ENCODE peak calls at places on chromosomes 4 and X, in eight cellular contexts. One of them, this sample, is unnamed.

GRCh38 chrX:13028871-13029336 is 15.5 kb downstream of the FAM9C start:
- DNase-seq in IMR-90: no peak
- DNase-seq in left lung: no peak
- DNase-seq in GM23338: peak
- DNase-seq in CD8-positive, alpha-beta memory T cell: no peak
- DNase-seq in H1: no peak
- DNase-seq in CD8-positive, alpha-beta T cell: peak
- DNase-seq in lung: no peak
- DNase-seq in this sample: no peak

GRCh38 chr4:78937837-78938236 is 1.4 kb downstream of the PAQR3 start:
- DNase-seq in IMR-90: peak
- DNase-seq in left lung: no peak
- DNase-seq in GM23338: no peak
- DNase-seq in CD8-positive, alpha-beta memory T cell: no peak
- DNase-seq in H1: no peak
- DNase-seq in CD8-positive, alpha-beta T cell: no peak
- DNase-seq in lung: no peak
- DNase-seq in this sample: no peak

GRCh38 chr4:4491396-4491893 is 50.4 kb downstream of the STX18 start:
- DNase-seq in IMR-90: no peak
- DNase-seq in left lung: no peak
- DNase-seq in GM23338: no peak
- DNase-seq in CD8-positive, alpha-beta memory T cell: no peak
- DNase-seq in H1: no peak
- DNase-seq in CD8-positive, alpha-beta T cell: no peak
- DNase-seq in lung: no peak
- DNase-seq in this sample: no peak

GRCh38 chr4:56134272-56134671 is 185.5 kb downstream of the CEP135 start:
- DNase-seq in IMR-90: peak
- DNase-seq in left lung: no peak
- DNase-seq in GM23338: peak
- DNase-seq in CD8-positive, alpha-beta memory T cell: no peak
- DNase-seq in H1: no peak
- DNase-seq in CD8-positive, alpha-beta T cell: no peak
- DNase-seq in lung: peak
- DNase-seq in this sample: no peak

GRCh38 chr4:40238700-40239548 is 42.1 kb downstream of the RHOH start:
- DNase-seq in IMR-90: no peak
- DNase-seq in left lung: peak
- DNase-seq in GM23338: peak
- DNase-seq in CD8-positive, alpha-beta memory T cell: peak
- DNase-seq in H1: no peak
- DNase-seq in CD8-positive, alpha-beta T cell: peak
- DNase-seq in lung: no peak
- DNase-seq in this sample: no peak

GRCh38 chr4:86036729-86037128 is 323.1 kb downstream of the MAPK10 start:
- DNase-seq in IMR-90: peak
- DNase-seq in left lung: no peak
- DNase-seq in GM23338: no peak
- DNase-seq in CD8-positive, alpha-beta memory T cell: no peak
- DNase-seq in H1: no peak
- DNase-seq in CD8-positive, alpha-beta T cell: no peak
- DNase-seq in lung: no peak
- DNase-seq in this sample: no peak

GRCh38 chr4:113540859-113541258 is 220.7 kb downstream of the CAMK2D start:
- DNase-seq in IMR-90: peak
- DNase-seq in left lung: no peak
- DNase-seq in GM23338: no peak
- DNase-seq in CD8-positive, alpha-beta memory T cell: no peak
- DNase-seq in H1: no peak
- DNase-seq in CD8-positive, alpha-beta T cell: no peak
- DNase-seq in lung: no peak
- DNase-seq in this sample: no peak

GRCh38 chrX:69153060-69153730 is 12.1 kb downstream of the PJA1 start:
- DNase-seq in IMR-90: peak
- DNase-seq in left lung: no peak
- DNase-seq in GM23338: peak
- DNase-seq in CD8-positive, alpha-beta memory T cell: no peak
- DNase-seq in H1: no peak
- DNase-seq in CD8-positive, alpha-beta T cell: peak
- DNase-seq in lung: no peak
- DNase-seq in this sample: peak

GRCh38 chr4:139337612-139338011 is 35.3 kb upstream of the NDUFC1 start:
- DNase-seq in IMR-90: no peak
- DNase-seq in left lung: no peak
- DNase-seq in GM23338: no peak
- DNase-seq in CD8-positive, alpha-beta memory T cell: no peak
- DNase-seq in H1: no peak
- DNase-seq in CD8-positive, alpha-beta T cell: no peak
- DNase-seq in lung: no peak
- DNase-seq in this sample: no peak

GRCh38 chr4:143026459-143027170 is 158.1 kb upstream of the USP38 start:
- DNase-seq in IMR-90: peak
- DNase-seq in left lung: no peak
- DNase-seq in GM23338: no peak
- DNase-seq in CD8-positive, alpha-beta memory T cell: no peak
- DNase-seq in H1: no peak
- DNase-seq in CD8-positive, alpha-beta T cell: no peak
- DNase-seq in lung: no peak
- DNase-seq in this sample: no peak

GRCh38 chr4:7647932-7648812 is 213.4 kb upstream of the PSAPL1 start:
- DNase-seq in IMR-90: peak
- DNase-seq in left lung: peak
- DNase-seq in GM23338: no peak
- DNase-seq in CD8-positive, alpha-beta memory T cell: no peak
- DNase-seq in H1: no peak
- DNase-seq in CD8-positive, alpha-beta T cell: no peak
- DNase-seq in lung: no peak
- DNase-seq in this sample: no peak

GRCh38 chrX:153338836-153339235 is 4.9 kb downstream of the ZNF275 start:
- DNase-seq in IMR-90: no peak
- DNase-seq in left lung: no peak
- DNase-seq in GM23338: no peak
- DNase-seq in CD8-positive, alpha-beta memory T cell: no peak
- DNase-seq in H1: no peak
- DNase-seq in CD8-positive, alpha-beta T cell: no peak
- DNase-seq in lung: no peak
- DNase-seq in this sample: no peak

GRCh38 chrX:153624196-153625091 is 22.6 kb upstream of the DUSP9 start:
- DNase-seq in IMR-90: no peak
- DNase-seq in left lung: peak
- DNase-seq in GM23338: no peak
- DNase-seq in CD8-positive, alpha-beta memory T cell: no peak
- DNase-seq in H1: no peak
- DNase-seq in CD8-positive, alpha-beta T cell: no peak
- DNase-seq in lung: no peak
- DNase-seq in this sample: no peak

GRCh38 chrX:24465524-24465850 is 401 bp downstream of the PDK3 start:
- DNase-seq in IMR-90: no peak
- DNase-seq in left lung: no peak
- DNase-seq in GM23338: peak
- DNase-seq in CD8-positive, alpha-beta memory T cell: no peak
- DNase-seq in H1: no peak
- DNase-seq in CD8-positive, alpha-beta T cell: no peak
- DNase-seq in lung: no peak
- DNase-seq in this sample: no peak

GRCh38 chr4:680931-681645 is 6.7 kb downstream of the MYL5 start:
- DNase-seq in IMR-90: no peak
- DNase-seq in left lung: peak
- DNase-seq in GM23338: peak
- DNase-seq in CD8-positive, alpha-beta memory T cell: peak
- DNase-seq in H1: peak
- DNase-seq in CD8-positive, alpha-beta T cell: peak
- DNase-seq in lung: no peak
- DNase-seq in this sample: no peak

GRCh38 chr4:6746721-6747689 is 31.0 kb downstream of the BLOC1S4 start:
- DNase-seq in IMR-90: no peak
- DNase-seq in left lung: peak
- DNase-seq in GM23338: no peak
- DNase-seq in CD8-positive, alpha-beta memory T cell: no peak
- DNase-seq in H1: no peak
- DNase-seq in CD8-positive, alpha-beta T cell: no peak
- DNase-seq in lung: peak
- DNase-seq in this sample: no peak

GRCh38 chr4:170047774-170048354 is 21.7 kb upstream of the MFAP3L start:
- DNase-seq in IMR-90: peak
- DNase-seq in left lung: no peak
- DNase-seq in GM23338: peak
- DNase-seq in CD8-positive, alpha-beta memory T cell: peak
- DNase-seq in H1: no peak
- DNase-seq in CD8-positive, alpha-beta T cell: peak
- DNase-seq in lung: peak
- DNase-seq in this sample: no peak

GRCh38 chr4:125268065-125268755 is 46.5 kb upstream of the FAT4 start:
- DNase-seq in IMR-90: no peak
- DNase-seq in left lung: no peak
- DNase-seq in GM23338: peak
- DNase-seq in CD8-positive, alpha-beta memory T cell: no peak
- DNase-seq in H1: no peak
- DNase-seq in CD8-positive, alpha-beta T cell: no peak
- DNase-seq in lung: no peak
- DNase-seq in this sample: no peak

GRCh38 chr4:45554423-45554822 is 569.4 kb downstream of the GABRG1 start:
- DNase-seq in IMR-90: no peak
- DNase-seq in left lung: no peak
- DNase-seq in GM23338: no peak
- DNase-seq in CD8-positive, alpha-beta memory T cell: no peak
- DNase-seq in H1: no peak
- DNase-seq in CD8-positive, alpha-beta T cell: no peak
- DNase-seq in lung: no peak
- DNase-seq in this sample: no peak

GRCh38 chr4:126466848-126467247 is 1152.1 kb downstream of the FAT4 start:
- DNase-seq in IMR-90: no peak
- DNase-seq in left lung: no peak
- DNase-seq in GM23338: no peak
- DNase-seq in CD8-positive, alpha-beta memory T cell: no peak
- DNase-seq in H1: no peak
- DNase-seq in CD8-positive, alpha-beta T cell: no peak
- DNase-seq in lung: no peak
- DNase-seq in this sample: no peak

GRCh38 chrX:124275167-124275894 is 57.1 kb upstream of the TEX13D start:
- DNase-seq in IMR-90: no peak
- DNase-seq in left lung: no peak
- DNase-seq in GM23338: no peak
- DNase-seq in CD8-positive, alpha-beta memory T cell: no peak
- DNase-seq in H1: no peak
- DNase-seq in CD8-positive, alpha-beta T cell: no peak
- DNase-seq in lung: no peak
- DNase-seq in this sample: no peak
- H3K27ac ChIP-seq in IMR-90: no peak
- H3K27ac ChIP-seq in left lung: no peak
- H3K27ac ChIP-seq in GM23338: no peak
- H3K27ac ChIP-seq in CD8-positive, alpha-beta memory T cell: no peak
- H3K27ac ChIP-seq in H1: no peak
- H3K27ac ChIP-seq in CD8-positive, alpha-beta T cell: no peak
- H3K27ac ChIP-seq in lung: no peak
- H3K27ac ChIP-seq in this sample: no peak

DNA sequence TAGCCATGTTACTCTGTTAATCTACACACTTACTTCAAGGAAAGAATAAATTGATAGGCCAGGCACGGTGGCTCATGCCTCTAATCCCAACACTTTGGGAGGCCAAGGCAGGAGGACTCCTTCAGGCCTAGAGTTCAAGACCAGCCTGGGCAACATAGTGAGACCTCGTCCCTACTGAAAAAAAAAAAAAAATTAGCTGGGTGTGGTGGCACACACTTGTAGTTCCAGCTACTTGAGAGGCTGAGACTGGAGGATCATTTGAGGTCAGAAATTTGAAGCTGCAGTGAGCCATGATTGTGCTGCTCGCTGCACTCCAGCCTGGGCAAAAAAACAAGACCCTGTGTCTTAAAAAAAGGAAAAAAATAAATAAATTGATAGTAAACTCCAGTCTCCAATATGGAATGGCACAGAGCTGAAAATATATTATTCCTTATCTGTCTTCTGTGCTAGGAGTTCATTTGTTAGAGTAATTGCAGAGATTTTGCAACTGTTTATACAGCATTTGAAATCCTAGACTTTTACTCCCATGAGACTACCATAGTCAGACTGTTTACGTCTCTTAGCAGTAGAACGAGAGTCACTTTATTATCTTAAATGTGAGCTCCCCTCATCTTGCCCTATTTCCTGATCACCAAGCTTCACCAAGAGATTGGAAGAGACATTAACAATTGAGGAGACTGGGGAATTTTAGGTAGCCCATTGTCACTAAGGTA is 18.8 kb upstream of the TMEM131L start:
- DNase-seq in IMR-90: peak
- DNase-seq in left lung: no peak
- DNase-seq in GM23338: no peak
- DNase-seq in CD8-positive, alpha-beta memory T cell: no peak
- DNase-seq in H1: no peak
- DNase-seq in CD8-positive, alpha-beta T cell: no peak
- DNase-seq in lung: no peak
- DNase-seq in this sample: no peak
- H3K27ac ChIP-seq in IMR-90: no peak
- H3K27ac ChIP-seq in left lung: peak
- H3K27ac ChIP-seq in GM23338: no peak
- H3K27ac ChIP-seq in CD8-positive, alpha-beta memory T cell: no peak
- H3K27ac ChIP-seq in H1: no peak
- H3K27ac ChIP-seq in CD8-positive, alpha-beta T cell: no peak
- H3K27ac ChIP-seq in lung: no peak
- H3K27ac ChIP-seq in this sample: no peak

GRCh38 chr4:76813070-76813469 is 84.9 kb downstream of the SOWAHB start:
- DNase-seq in IMR-90: no peak
- DNase-seq in left lung: no peak
- DNase-seq in GM23338: no peak
- DNase-seq in CD8-positive, alpha-beta memory T cell: no peak
- DNase-seq in H1: no peak
- DNase-seq in CD8-positive, alpha-beta T cell: no peak
- DNase-seq in lung: no peak
- DNase-seq in this sample: no peak
- H3K27ac ChIP-seq in IMR-90: no peak
- H3K27ac ChIP-seq in left lung: no peak
- H3K27ac ChIP-seq in GM23338: no peak
- H3K27ac ChIP-seq in CD8-positive, alpha-beta memory T cell: no peak
- H3K27ac ChIP-seq in H1: no peak
- H3K27ac ChIP-seq in CD8-positive, alpha-beta T cell: no peak
- H3K27ac ChIP-seq in lung: no peak
- H3K27ac ChIP-seq in this sample: no peak

GRCh38 chrX:109372716-109373115 is 109.2 kb downstream of the GUCY2F start:
- DNase-seq in IMR-90: no peak
- DNase-seq in left lung: no peak
- DNase-seq in GM23338: no peak
- DNase-seq in CD8-positive, alpha-beta memory T cell: no peak
- DNase-seq in H1: no peak
- DNase-seq in CD8-positive, alpha-beta T cell: no peak
- DNase-seq in lung: no peak
- DNase-seq in this sample: no peak

GRCh38 chrX:109374276-109374960 is 107.5 kb downstream of the GUCY2F start:
- DNase-seq in IMR-90: no peak
- DNase-seq in left lung: no peak
- DNase-seq in GM23338: no peak
- DNase-seq in CD8-positive, alpha-beta memory T cell: no peak
- DNase-seq in H1: no peak
- DNase-seq in CD8-positive, alpha-beta T cell: no peak
- DNase-seq in lung: no peak
- DNase-seq in this sample: no peak

DNA sequence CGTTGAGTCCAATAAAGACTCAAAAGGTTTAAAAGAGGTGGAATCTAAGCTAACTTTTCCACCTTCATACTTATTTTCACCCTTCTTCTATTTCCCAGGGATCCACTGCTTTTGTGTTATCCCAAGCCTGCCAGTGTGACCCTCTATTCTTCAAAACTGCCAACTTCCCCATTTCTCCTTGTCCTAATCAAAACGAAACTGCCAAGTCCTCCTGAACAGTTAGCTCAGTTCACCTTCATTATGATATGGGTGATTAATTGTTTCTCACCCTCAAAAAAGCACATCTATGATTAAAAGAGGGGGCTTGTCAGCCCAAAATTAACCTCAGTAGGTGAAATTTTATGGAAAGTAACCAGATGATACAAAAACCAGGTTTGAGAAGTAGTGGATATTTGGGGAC is 108.4 kb downstream of the GUCY2F start:
- DNase-seq in IMR-90: no peak
- DNase-seq in left lung: no peak
- DNase-seq in GM23338: no peak
- DNase-seq in CD8-positive, alpha-beta memory T cell: no peak
- DNase-seq in H1: no peak
- DNase-seq in CD8-positive, alpha-beta T cell: no peak
- DNase-seq in lung: no peak
- DNase-seq in this sample: no peak
- H3K27ac ChIP-seq in IMR-90: no peak
- H3K27ac ChIP-seq in left lung: no peak
- H3K27ac ChIP-seq in GM23338: no peak
- H3K27ac ChIP-seq in CD8-positive, alpha-beta memory T cell: no peak
- H3K27ac ChIP-seq in H1: no peak
- H3K27ac ChIP-seq in CD8-positive, alpha-beta T cell: no peak
- H3K27ac ChIP-seq in lung: no peak
- H3K27ac ChIP-seq in this sample: no peak